ENCODE peak calls at places on chromosomes 7 and 10, in eight cellular contexts. One of them, this sample, is unnamed.

GRCh38 chr10:8042032-8042863 is 12.2 kb upstream of the GATA3 start:
- DNase-seq in amniotic stem cell: no peak
- DNase-seq in HepG2: no peak
- DNase-seq in activated T-cell treated with anti-CD3 and anti-CD28 coated beads for 48 hours: no peak
- DNase-seq in aorta: peak
- DNase-seq in HFFc6: no peak
- DNase-seq in lower lobe of right lung: no peak
- DNase-seq in D341Med: no peak
- DNase-seq in this sample: no peak

GRCh38 chr10:113153493-113154127 is 203.6 kb downstream of the TCF7L2 start:
- DNase-seq in lower lobe of right lung: peak
- DNase-seq in HFFc6: no peak
- DNase-seq in HepG2: no peak
- DNase-seq in activated T-cell treated with anti-CD3 and anti-CD28 coated beads for 48 hours: no peak
- DNase-seq in D341Med: no peak
- DNase-seq in amniotic stem cell: no peak
- DNase-seq in aorta: no peak
- DNase-seq in this sample: no peak

GRCh38 chr10:43806851-43807640 is 158.4 kb upstream of the ZNF32 start:
- DNase-seq in amniotic stem cell: no peak
- DNase-seq in lower lobe of right lung: no peak
- DNase-seq in D341Med: no peak
- DNase-seq in aorta: no peak
- DNase-seq in HepG2: no peak
- DNase-seq in HFFc6: no peak
- DNase-seq in activated T-cell treated with anti-CD3 and anti-CD28 coated beads for 48 hours: no peak
- DNase-seq in this sample: no peak

GRCh38 chr7:79312022-79312421 is 141.4 kb downstream of the MAGI2 start:
- DNase-seq in D341Med: no peak
- DNase-seq in HFFc6: no peak
- DNase-seq in lower lobe of right lung: no peak
- DNase-seq in HepG2: no peak
- DNase-seq in aorta: no peak
- DNase-seq in amniotic stem cell: no peak
- DNase-seq in activated T-cell treated with anti-CD3 and anti-CD28 coated beads for 48 hours: no peak
- DNase-seq in this sample: no peak

GRCh38 chr10:17029581-17030271 is 99.9 kb downstream of the CUBN start:
- DNase-seq in amniotic stem cell: peak
- DNase-seq in lower lobe of right lung: peak
- DNase-seq in D341Med: no peak
- DNase-seq in activated T-cell treated with anti-CD3 and anti-CD28 coated beads for 48 hours: peak
- DNase-seq in aorta: peak
- DNase-seq in HepG2: peak
- DNase-seq in HFFc6: peak
- DNase-seq in this sample: no peak

GRCh38 chr7:15651693-15652092 is 34.8 kb downstream of the MEOX2 start:
- DNase-seq in amniotic stem cell: no peak
- DNase-seq in D341Med: no peak
- DNase-seq in lower lobe of right lung: no peak
- DNase-seq in HepG2: no peak
- DNase-seq in aorta: no peak
- DNase-seq in HFFc6: no peak
- DNase-seq in activated T-cell treated with anti-CD3 and anti-CD28 coated beads for 48 hours: no peak
- DNase-seq in this sample: no peak

GRCh38 chr7:6175642-6176041 is 96.8 kb downstream of the CYTH3 start:
- DNase-seq in HFFc6: peak
- DNase-seq in D341Med: no peak
- DNase-seq in activated T-cell treated with anti-CD3 and anti-CD28 coated beads for 48 hours: no peak
- DNase-seq in lower lobe of right lung: no peak
- DNase-seq in aorta: no peak
- DNase-seq in HepG2: no peak
- DNase-seq in amniotic stem cell: no peak
- DNase-seq in this sample: no peak

GRCh38 chr10:32980558-32981468 is 22.8 kb upstream of the ITGB1 start:
- DNase-seq in activated T-cell treated with anti-CD3 and anti-CD28 coated beads for 48 hours: peak
- DNase-seq in HepG2: peak
- DNase-seq in aorta: peak
- DNase-seq in amniotic stem cell: peak
- DNase-seq in D341Med: peak
- DNase-seq in HFFc6: peak
- DNase-seq in lower lobe of right lung: peak
- DNase-seq in this sample: peak

GRCh38 chr7:117825132-117825531 is 48.1 kb downstream of the CTTNBP2 start:
- DNase-seq in amniotic stem cell: no peak
- DNase-seq in activated T-cell treated with anti-CD3 and anti-CD28 coated beads for 48 hours: no peak
- DNase-seq in aorta: no peak
- DNase-seq in lower lobe of right lung: no peak
- DNase-seq in HepG2: no peak
- DNase-seq in HFFc6: no peak
- DNase-seq in D341Med: no peak
- DNase-seq in this sample: no peak

GRCh38 chr10:62817763-62818425 is 1.7 kb upstream of the EGR2 start:
- DNase-seq in lower lobe of right lung: peak
- DNase-seq in HepG2: peak
- DNase-seq in D341Med: peak
- DNase-seq in amniotic stem cell: peak
- DNase-seq in activated T-cell treated with anti-CD3 and anti-CD28 coated beads for 48 hours: peak
- DNase-seq in aorta: peak
- DNase-seq in HFFc6: peak
- DNase-seq in this sample: peak

GRCh38 chr7:110386914-110387313 is 704.0 kb upstream of the LRRN3 start:
- DNase-seq in HFFc6: peak
- DNase-seq in activated T-cell treated with anti-CD3 and anti-CD28 coated beads for 48 hours: no peak
- DNase-seq in D341Med: no peak
- DNase-seq in HepG2: peak
- DNase-seq in aorta: no peak
- DNase-seq in lower lobe of right lung: no peak
- DNase-seq in amniotic stem cell: no peak
- DNase-seq in this sample: no peak

GRCh38 chr10:91022924-91023707 is 102.2 kb upstream of the ANKRD1 start:
- DNase-seq in D341Med: no peak
- DNase-seq in aorta: no peak
- DNase-seq in HFFc6: no peak
- DNase-seq in HepG2: no peak
- DNase-seq in activated T-cell treated with anti-CD3 and anti-CD28 coated beads for 48 hours: no peak
- DNase-seq in lower lobe of right lung: no peak
- DNase-seq in amniotic stem cell: no peak
- DNase-seq in this sample: no peak

GRCh38 chr7:99296471-99296870 is 23.8 kb downstream of the MYH16 start:
- DNase-seq in activated T-cell treated with anti-CD3 and anti-CD28 coated beads for 48 hours: no peak
- DNase-seq in HepG2: no peak
- DNase-seq in amniotic stem cell: no peak
- DNase-seq in HFFc6: no peak
- DNase-seq in D341Med: no peak
- DNase-seq in aorta: no peak
- DNase-seq in lower lobe of right lung: no peak
- DNase-seq in this sample: no peak

GRCh38 chr10:131172433-131172832 is 139.1 kb downstream of the TCERG1L start:
- DNase-seq in HepG2: no peak
- DNase-seq in lower lobe of right lung: no peak
- DNase-seq in HFFc6: no peak
- DNase-seq in D341Med: no peak
- DNase-seq in amniotic stem cell: no peak
- DNase-seq in aorta: no peak
- DNase-seq in activated T-cell treated with anti-CD3 and anti-CD28 coated beads for 48 hours: no peak
- DNase-seq in this sample: no peak

GRCh38 chr10:86657011-86657395 is 2.7 kb downstream of the OPN4 start:
- DNase-seq in HepG2: no peak
- DNase-seq in activated T-cell treated with anti-CD3 and anti-CD28 coated beads for 48 hours: no peak
- DNase-seq in D341Med: no peak
- DNase-seq in HFFc6: no peak
- DNase-seq in amniotic stem cell: no peak
- DNase-seq in lower lobe of right lung: no peak
- DNase-seq in aorta: no peak
- DNase-seq in this sample: no peak

GRCh38 chr7:151599401-151600227 is 79.9 kb upstream of the RHEB start:
- DNase-seq in activated T-cell treated with anti-CD3 and anti-CD28 coated beads for 48 hours: peak
- DNase-seq in HFFc6: peak
- DNase-seq in aorta: peak
- DNase-seq in HepG2: no peak
- DNase-seq in D341Med: no peak
- DNase-seq in lower lobe of right lung: no peak
- DNase-seq in amniotic stem cell: peak
- DNase-seq in this sample: no peak

This sample was measured in NCI-H524.